ENCODE peak calls at places on chromosomes 7 and 10, in seven cellular contexts. L is coronary artery; U is AG10803; E is activated CD8-positive, alpha-beta T cell treated with anti-CD3 and anti-CD28 coated beads for 36 hours; Q is colonic mucosa; C is PC-9; F is heart left ventricle. X is an unnamed sample.

GRCh38 chr7:47470567-47471357 is 111.1 kb downstream of the TNS3 start:
- DNase-seq in Q (peak; percentile 73), C (no peak), F (no peak), U (no peak), L (no peak), E (no peak), X (no peak)

GRCh38 chr7:131183611-131184119 is 144.0 kb upstream of the MKLN1 start:
- DNase-seq in Q (no peak), C (no peak), E (peak; percentile 47), L (no peak), U (peak; percentile 49), F (no peak), X (no peak)

GRCh38 chr7:18361756-18362155 is 133.8 kb upstream of the HDAC9 start:
- DNase-seq in U (no peak), Q (peak; percentile 38), C (no peak), F (no peak), E (no peak), L (no peak), X (no peak)

GRCh38 chr10:34723746-34724145 is 91.3 kb downstream of the PARD3 start:
- DNase-seq in C (no peak), L (no peak), E (no peak), U (peak; percentile 77), F (peak; percentile 40), Q (peak; percentile 65), X (no peak)

GRCh38 chr10:58531084-58531695 is 18.5 kb downstream of the BICC1 start:
- DNase-seq in C (peak; percentile 53), L (no peak), Q (peak; percentile 66), U (peak; percentile 72), E (peak; percentile 70), F (peak; percentile 37), X (peak; percentile 85)

GRCh38 chr10:94065787-94066186 is 72.1 kb downstream of the PLCE1 start:
- DNase-seq in Q (no peak), C (no peak), L (no peak), U (no peak), E (no peak), F (no peak), X (no peak)

GRCh38 chr10:73965890-73966768 is 31.8 kb upstream of the VCL start:
- DNase-seq in U (peak; percentile 100), E (no peak), L (peak; percentile 95), F (peak; percentile 84), Q (peak; percentile 81), C (peak; percentile 93), X (peak; percentile 96)

GRCh38 chr7:99631311-99632109 is 14.8 kb downstream of the ZSCAN25 start:
- DNase-seq in Q (no peak), L (no peak), E (peak; percentile 87), F (no peak), C (peak; percentile 50), U (no peak), X (no peak)

GRCh38 chr7:108313086-108313485 is 143.2 kb downstream of the NRCAM start:
- DNase-seq in F (no peak), U (no peak), Q (no peak), C (no peak), L (no peak), E (no peak), X (no peak)

GRCh38 chr10:109956454-109957091 is 33.3 kb upstream of the XPNPEP1 start:
- DNase-seq in Q (no peak), L (no peak), U (peak; percentile 38), C (no peak), F (no peak), E (peak; percentile 50), X (no peak)

GRCh38 chr10:58820862-58821559 is 308.3 kb downstream of the BICC1 start:
- DNase-seq in E (no peak), L (no peak), U (peak; percentile 65), F (no peak), C (peak; percentile 34), Q (no peak), X (no peak)

GRCh38 chr7:22039696-22040095 is 94.0 kb upstream of the CDCA7L start:
- DNase-seq in C (no peak), E (no peak), L (no peak), Q (no peak), U (no peak), F (no peak), X (no peak)

GRCh38 chr10:32227802-32228201 is 119.2 kb downstream of the EPC1 start:
- DNase-seq in L (no peak), U (no peak), Q (no peak), F (no peak), E (no peak), C (no peak), X (no peak)

GRCh38 chr7:116786791-116787443 is 75.5 kb upstream of the CAPZA2 start:
- DNase-seq in U (no peak), Q (no peak), L (no peak), E (peak; percentile 48), F (no peak), C (no peak), X (no peak)

GRCh38 chr7:79912213-79912633 is 222.4 kb upstream of the GNAI1 start:
- DNase-seq in U (no peak), F (no peak), C (no peak), E (peak; percentile 6), L (no peak), Q (no peak), X (no peak)

GRCh38 chr10:15744217-15744865 is 24.6 kb upstream of the ITGA8 start:
- DNase-seq in C (peak; percentile 7), E (peak; percentile 75), F (peak; percentile 21), Q (peak; percentile 60), U (peak; percentile 46), L (no peak), X (peak; percentile 69)

GRCh38 chr10:104033401-104033930 is 52.2 kb downstream of the COL17A1 start:
- DNase-seq in L (no peak), C (no peak), F (no peak), Q (no peak), U (no peak), E (no peak), X (no peak)

GRCh38 chr10:30359373-30360206 is 10.5 kb upstream of the MTPAP start:
- DNase-seq in E (peak; percentile 81), L (no peak), C (peak; percentile 55), Q (peak; percentile 83), F (no peak), U (peak; percentile 37), X (no peak)
- TF ChIP-seq CTCF in E (peak; percentile 80), L (peak; percentile 46), C (peak; percentile 83), Q (peak; percentile 71), F (peak; percentile 57), U (peak; percentile 83), X (peak; percentile 73)

DNA sequence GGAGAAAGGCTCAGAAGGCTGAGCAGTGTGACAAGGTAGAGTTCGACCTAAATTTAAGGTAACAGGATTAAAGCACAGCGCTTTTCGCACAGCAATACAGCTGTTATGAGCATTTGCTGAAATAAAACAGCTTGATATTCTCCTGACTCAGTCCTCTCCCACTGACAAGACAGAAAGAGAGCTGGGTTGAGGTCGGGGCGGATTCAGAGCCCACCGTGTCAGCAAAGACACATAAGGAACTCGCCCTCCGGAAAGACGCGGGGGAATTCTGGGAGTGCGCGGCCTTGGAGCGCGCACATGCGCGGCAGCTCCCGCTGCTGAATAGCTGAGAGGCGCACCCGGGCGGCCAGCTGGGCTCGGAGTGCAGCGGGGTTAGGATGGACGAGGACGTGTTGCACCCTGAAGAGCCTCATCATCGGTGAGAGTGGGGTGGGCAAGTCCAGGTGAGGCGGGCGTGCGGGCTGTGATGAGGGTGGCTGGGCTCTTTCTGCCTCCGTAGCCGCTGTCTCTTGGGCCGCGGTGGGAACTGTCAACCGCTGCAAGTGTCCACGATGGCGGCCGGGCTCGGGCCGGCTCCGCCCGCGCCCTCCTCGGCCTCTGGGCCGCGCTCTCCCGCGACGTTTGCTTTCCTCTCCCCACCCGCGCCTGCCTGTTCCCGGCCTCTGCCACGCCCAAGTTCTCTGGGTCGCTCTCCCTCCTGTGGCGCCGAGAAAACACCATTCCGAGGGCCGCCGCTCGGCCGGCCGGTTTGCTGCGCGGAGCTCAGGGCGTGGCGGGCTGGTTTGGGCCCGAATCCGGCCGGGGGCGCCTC is 120.6 kb downstream of the LYZL1 start:
- DNase-seq in C (peak; percentile 58), Q (peak; percentile 87), U (peak; percentile 67), L (peak; percentile 85), E (peak; percentile 48), F (peak; percentile 79), X (no peak)
- TF ChIP-seq CTCF in C (no peak), Q (no peak), U (no peak), L (no peak), E (no peak), F (no peak), X (no peak)

DNA sequence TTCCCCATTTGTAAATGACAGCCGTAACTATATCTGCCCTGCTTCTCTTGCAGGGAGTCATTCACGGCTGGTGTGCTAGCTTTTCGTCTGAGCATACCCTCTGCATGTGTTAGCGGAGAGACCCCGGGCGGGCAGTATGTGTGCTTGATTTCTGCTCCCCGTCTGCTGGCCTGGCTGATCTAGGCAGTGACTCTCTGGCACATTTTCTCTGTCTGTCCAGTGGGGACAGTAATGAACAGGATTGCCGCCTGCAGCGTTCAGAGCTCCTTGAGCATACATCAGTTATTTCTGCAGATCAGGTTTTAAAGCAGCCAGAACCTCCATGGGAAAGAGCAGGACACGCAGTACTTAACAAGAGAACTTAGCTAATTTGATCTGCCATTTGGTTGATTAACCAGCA is 242.5 kb downstream of the CELF2 start:
- DNase-seq in F (no peak), C (no peak), E (no peak), U (no peak), L (no peak), Q (no peak), X (no peak)
- TF ChIP-seq CTCF in F (no peak), C (no peak), E (no peak), U (no peak), L (no peak), Q (no peak), X (no peak)

GRCh38 chr10:101845903-101846302 is 2.3 kb upstream of the KCNIP2 start:
- DNase-seq in C (no peak), F (no peak), E (no peak), Q (no peak), U (no peak), L (no peak), X (no peak)
- TF ChIP-seq CTCF in C (no peak), F (no peak), E (no peak), Q (no peak), U (no peak), L (no peak), X (no peak)

GRCh38 chr7:96596120-96596826 is 113.4 kb downstream of the SEM1 start:
- DNase-seq in F (no peak), L (no peak), E (no peak), C (no peak), U (peak; percentile 13), Q (no peak), X (no peak)
- TF ChIP-seq CTCF in F (no peak), L (no peak), E (no peak), C (peak; percentile 42), U (no peak), Q (no peak), X (peak; percentile 28)

DNA sequence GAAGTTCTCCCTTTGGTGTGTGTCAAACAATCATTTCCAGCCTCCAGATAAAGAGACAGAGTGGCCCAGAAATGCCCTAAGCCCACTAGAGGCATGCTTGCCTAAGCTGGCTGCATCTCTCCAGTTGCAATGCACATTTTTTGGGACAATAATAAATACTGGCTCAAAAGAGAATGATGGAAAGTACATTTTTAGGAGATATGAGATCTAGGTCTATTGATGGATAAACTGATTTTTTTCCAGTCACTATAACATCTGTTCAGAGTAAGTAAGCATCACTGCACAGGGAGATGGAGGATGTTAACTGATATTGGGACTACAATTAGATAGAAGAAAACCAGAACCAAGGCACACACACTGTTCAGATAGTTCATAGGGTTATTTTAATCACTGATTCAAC is 553.0 kb downstream of the GRM8 start:
- DNase-seq in C (no peak), E (no peak), F (no peak), U (no peak), Q (no peak), L (no peak), X (no peak)
- TF ChIP-seq CTCF in C (no peak), E (no peak), F (no peak), U (no peak), Q (no peak), L (no peak), X (no peak)

GRCh38 chr7:39357648-39358047 is 208.6 kb upstream of the YAE1 start:
- DNase-seq in E (peak; percentile 21), U (no peak), L (no peak), F (no peak), Q (no peak), C (no peak), X (no peak)
- TF ChIP-seq CTCF in E (peak; percentile 24), U (peak; percentile 30), L (no peak), F (no peak), Q (no peak), C (peak; percentile 53), X (peak; percentile 43)